ENCODE peak calls at places on chromosome 4, in five cellular contexts. V is ovary, B is iPS DF 6.9, J is amniotic stem cell, Q is NCI-H460. C is an unnamed sample.

GRCh38 chr4:107619065-107619464 is 101.0 kb downstream of the PAPSS1 start:
- DNase-seq in B (no peak), Q (no peak), J (peak), V (no peak), C (peak)

GRCh38 chr4:54065282-54066087 is 1.1 kb upstream of the CHIC2 start:
- DNase-seq in V (no peak), B (no peak), J (no peak), Q (no peak), C (no peak)

GRCh38 chr4:154049457-154050181 is 260.7 kb upstream of the SFRP2 start:
- DNase-seq in J (peak), B (peak), V (no peak), Q (no peak), C (peak)

GRCh38 chr4:122710434-122711308 is 21.8 kb upstream of the BBS12 start:
- DNase-seq in Q (no peak), J (no peak), B (no peak), V (no peak), C (no peak)

GRCh38 chr4:69689530-69690111 is 36.6 kb upstream of the UGT2A1 start:
- DNase-seq in V (no peak), B (no peak), Q (peak), J (no peak), C (no peak)

GRCh38 chr4:66943117-66943516 is 602.2 kb downstream of the CENPC start:
- DNase-seq in V (no peak), J (no peak), B (no peak), Q (no peak), C (no peak)

GRCh38 chr4:25958110-25958509 is 44.1 kb downstream of the SMIM20 start:
- DNase-seq in Q (no peak), J (no peak), B (no peak), V (no peak), C (no peak)

GRCh38 chr4:41505161-41505653 is 32.8 kb upstream of the LIMCH1 start:
- DNase-seq in Q (peak), J (no peak), V (no peak), B (no peak), C (no peak)

GRCh38 chr4:142354794-142355416 is 491.2 kb downstream of the INPP4B start:
- DNase-seq in Q (no peak), V (no peak), B (no peak), J (no peak), C (no peak)